ENCODE peak calls at places on chromosomes 7 and 10, in five cellular contexts. One of them, this sample, is unnamed.

GRCh38 chr10:13961096-13961495 is 369.6 kb downstream of the FRMD4A start:
- DNase-seq in astrocyte: peak
- DNase-seq in PC-9: no peak
- DNase-seq in GM23338: no peak
- DNase-seq in GM12878: no peak
- DNase-seq in this sample: no peak

GRCh38 chr7:101984997-101985645 is 167.7 kb downstream of the CUX1 start:
- DNase-seq in GM12878: no peak
- DNase-seq in astrocyte: no peak
- DNase-seq in GM23338: no peak
- DNase-seq in PC-9: no peak
- DNase-seq in this sample: peak

GRCh38 chr10:52280051-52280450 is 34.0 kb upstream of the DKK1 start:
- DNase-seq in GM12878: no peak
- DNase-seq in astrocyte: no peak
- DNase-seq in GM23338: no peak
- DNase-seq in PC-9: no peak
- DNase-seq in this sample: no peak

GRCh38 chr10:34813626-34814227 is 1.4 kb downstream of the PARD3 start:
- DNase-seq in GM12878: no peak
- DNase-seq in astrocyte: peak
- DNase-seq in PC-9: peak
- DNase-seq in GM23338: no peak
- DNase-seq in this sample: no peak

GRCh38 chr7:28405662-28406061 is 6.7 kb upstream of the CREB5 start:
- DNase-seq in GM12878: no peak
- DNase-seq in GM23338: no peak
- DNase-seq in astrocyte: peak
- DNase-seq in PC-9: peak
- DNase-seq in this sample: no peak

GRCh38 chr7:151759591-151760042 is 117.3 kb downstream of the PRKAG2 start:
- DNase-seq in astrocyte: peak
- DNase-seq in PC-9: peak
- DNase-seq in GM23338: peak
- DNase-seq in GM12878: no peak
- DNase-seq in this sample: no peak

GRCh38 chr7:146961617-146962016 is 845.0 kb downstream of the CNTNAP2 start:
- DNase-seq in astrocyte: peak
- DNase-seq in GM12878: no peak
- DNase-seq in GM23338: no peak
- DNase-seq in PC-9: peak
- DNase-seq in this sample: no peak

GRCh38 chr7:92837214-92837749 is 909 bp upstream of the CDK6 start:
- DNase-seq in GM12878: no peak
- DNase-seq in PC-9: no peak
- DNase-seq in astrocyte: peak
- DNase-seq in GM23338: no peak
- DNase-seq in this sample: no peak

GRCh38 chr10:34696423-34696822 is 118.7 kb downstream of the PARD3 start:
- DNase-seq in GM12878: no peak
- DNase-seq in PC-9: peak
- DNase-seq in GM23338: no peak
- DNase-seq in astrocyte: peak
- DNase-seq in this sample: no peak

GRCh38 chr10:37476285-37476684 is 350.9 kb downstream of the ANKRD30A start:
- DNase-seq in GM23338: no peak
- DNase-seq in PC-9: no peak
- DNase-seq in astrocyte: no peak
- DNase-seq in GM12878: no peak
- DNase-seq in this sample: no peak

GRCh38 chr10:21758239-21758638 is 224.2 kb downstream of the MLLT10 start:
- DNase-seq in GM12878: no peak
- DNase-seq in PC-9: no peak
- DNase-seq in GM23338: no peak
- DNase-seq in astrocyte: no peak
- DNase-seq in this sample: peak

DNA sequence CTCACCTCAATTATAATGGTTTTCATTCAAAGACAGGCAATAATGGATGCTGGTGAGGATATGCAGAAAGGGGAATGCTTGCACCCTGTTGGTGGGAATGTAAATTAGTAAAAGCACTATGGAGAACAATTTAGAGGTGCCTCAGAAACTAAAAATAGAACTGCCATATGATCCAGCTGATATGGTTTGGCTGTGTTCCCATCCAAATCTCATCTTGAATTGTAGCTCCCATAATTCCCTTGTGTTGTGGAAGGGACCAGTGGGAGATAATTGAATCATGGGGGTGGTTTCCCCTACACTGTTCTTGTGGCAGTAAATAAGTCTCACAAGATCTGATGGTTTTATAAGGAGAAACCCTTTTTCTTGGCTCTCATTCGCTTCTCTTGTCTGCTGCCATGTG is 87.7 kb downstream of the TES start:
- DNase-seq in GM23338: no peak
- DNase-seq in astrocyte: no peak
- DNase-seq in PC-9: no peak
- DNase-seq in GM12878: no peak
- DNase-seq in this sample: no peak
- H3K27ac ChIP-seq in GM23338: no peak
- H3K27ac ChIP-seq in astrocyte: no peak
- H3K27ac ChIP-seq in PC-9: no peak
- H3K27ac ChIP-seq in GM12878: no peak
- H3K27ac ChIP-seq in this sample: no peak

GRCh38 chr7:74590814-74591213 is 66.7 kb upstream of the GTF2I start:
- DNase-seq in GM12878: no peak
- DNase-seq in astrocyte: no peak
- DNase-seq in GM23338: no peak
- DNase-seq in PC-9: no peak
- DNase-seq in this sample: no peak

GRCh38 chr7:74586258-74587200 is 71.0 kb upstream of the GTF2I start:
- DNase-seq in GM23338: no peak
- DNase-seq in PC-9: no peak
- DNase-seq in GM12878: no peak
- DNase-seq in astrocyte: no peak
- DNase-seq in this sample: no peak

GRCh38 chr7:74584160-74584954 is 73.2 kb upstream of the GTF2I start:
- DNase-seq in PC-9: no peak
- DNase-seq in GM12878: no peak
- DNase-seq in astrocyte: no peak
- DNase-seq in GM23338: peak
- DNase-seq in this sample: no peak

GRCh38 chr7:74585844-74586243 is 71.7 kb upstream of the GTF2I start:
- DNase-seq in GM12878: no peak
- DNase-seq in GM23338: no peak
- DNase-seq in astrocyte: no peak
- DNase-seq in PC-9: no peak
- DNase-seq in this sample: no peak

DNA sequence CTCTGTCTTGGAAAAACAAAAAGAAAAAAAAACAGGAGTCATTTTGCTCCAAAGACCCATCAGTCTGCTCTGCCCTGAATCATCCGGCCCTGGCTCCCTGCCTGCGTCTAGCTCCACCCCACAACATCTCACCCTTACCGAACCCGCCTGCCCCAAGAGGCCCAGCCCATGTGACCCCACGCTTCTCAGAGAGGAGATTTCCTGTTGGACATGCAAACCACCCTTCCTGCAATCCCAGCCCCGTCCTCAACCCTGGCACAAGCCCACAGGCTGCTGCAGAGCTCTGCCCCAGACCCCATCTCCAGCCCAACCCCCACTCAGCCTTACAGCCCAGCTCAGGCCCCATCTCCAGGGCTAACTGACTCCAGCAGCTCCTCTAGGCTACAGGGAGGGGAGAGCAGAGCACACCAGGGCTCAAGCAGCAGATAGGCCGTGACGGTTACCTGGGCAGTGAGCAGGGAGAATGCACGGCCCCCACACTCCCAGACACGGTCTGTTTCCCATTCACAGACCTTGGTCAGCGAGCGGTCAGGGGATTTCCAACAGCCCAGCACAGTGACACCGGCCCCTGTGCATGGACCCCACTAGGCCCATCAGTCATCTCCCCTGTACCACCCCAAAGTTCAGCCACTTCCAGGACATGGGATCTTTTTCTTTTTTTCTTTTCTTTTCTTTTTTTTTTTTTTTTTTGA is 69.9 kb upstream of the GTF2I start:
- DNase-seq in astrocyte: peak
- DNase-seq in GM12878: peak
- DNase-seq in GM23338: peak
- DNase-seq in PC-9: peak
- DNase-seq in this sample: no peak
- TF ChIP-seq EZH2 in astrocyte: no peak
- TF ChIP-seq EZH2 in GM12878: no peak
- TF ChIP-seq EZH2 in GM23338: no peak
- TF ChIP-seq EZH2 in PC-9: no peak
- TF ChIP-seq EZH2 in this sample: no peak

DNA sequence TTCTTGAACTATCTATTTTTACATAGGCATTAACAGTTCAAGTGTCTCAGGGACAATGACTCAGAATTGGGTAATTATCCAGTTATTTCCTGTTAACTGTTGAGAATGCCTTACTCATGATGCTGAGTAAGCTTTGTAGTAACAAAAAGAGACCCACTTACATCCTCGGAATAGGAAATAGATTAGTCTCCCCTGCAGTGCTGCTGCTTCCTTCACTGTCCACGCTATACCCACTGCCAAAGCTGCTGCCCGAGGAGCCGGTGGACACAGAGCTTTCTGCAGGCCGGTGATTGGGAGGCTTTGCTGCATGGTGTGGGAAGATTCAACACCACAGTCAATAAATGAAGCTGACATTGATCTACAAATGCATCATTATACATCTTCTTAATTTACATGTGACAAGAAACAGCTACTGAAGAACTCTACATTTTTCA is 357.1 kb downstream of the PCLO start:
- DNase-seq in GM12878: no peak
- DNase-seq in PC-9: peak
- DNase-seq in GM23338: peak
- DNase-seq in astrocyte: peak
- DNase-seq in this sample: peak
- H3K4me3 ChIP-seq in GM12878: no peak
- H3K4me3 ChIP-seq in PC-9: peak
- H3K4me3 ChIP-seq in GM23338: no peak
- H3K4me3 ChIP-seq in astrocyte: peak
- H3K4me3 ChIP-seq in this sample: peak

GRCh38 chr10:10967502-10967901 is 50.2 kb upstream of the CELF2 start:
- DNase-seq in astrocyte: no peak
- DNase-seq in GM23338: no peak
- DNase-seq in PC-9: no peak
- DNase-seq in GM12878: no peak
- DNase-seq in this sample: no peak

GRCh38 chr10:10961078-10961477 is 56.6 kb upstream of the CELF2 start:
- DNase-seq in GM12878: no peak
- DNase-seq in PC-9: no peak
- DNase-seq in astrocyte: no peak
- DNase-seq in GM23338: no peak
- DNase-seq in this sample: no peak

GRCh38 chr10:10967029-10967428 is 50.6 kb upstream of the CELF2 start:
- DNase-seq in GM23338: no peak
- DNase-seq in astrocyte: no peak
- DNase-seq in PC-9: no peak
- DNase-seq in GM12878: no peak
- DNase-seq in this sample: no peak
- H3K27ac ChIP-seq in GM23338: no peak
- H3K27ac ChIP-seq in astrocyte: no peak
- H3K27ac ChIP-seq in PC-9: no peak
- H3K27ac ChIP-seq in GM12878: no peak
- H3K27ac ChIP-seq in this sample: no peak

DNA sequence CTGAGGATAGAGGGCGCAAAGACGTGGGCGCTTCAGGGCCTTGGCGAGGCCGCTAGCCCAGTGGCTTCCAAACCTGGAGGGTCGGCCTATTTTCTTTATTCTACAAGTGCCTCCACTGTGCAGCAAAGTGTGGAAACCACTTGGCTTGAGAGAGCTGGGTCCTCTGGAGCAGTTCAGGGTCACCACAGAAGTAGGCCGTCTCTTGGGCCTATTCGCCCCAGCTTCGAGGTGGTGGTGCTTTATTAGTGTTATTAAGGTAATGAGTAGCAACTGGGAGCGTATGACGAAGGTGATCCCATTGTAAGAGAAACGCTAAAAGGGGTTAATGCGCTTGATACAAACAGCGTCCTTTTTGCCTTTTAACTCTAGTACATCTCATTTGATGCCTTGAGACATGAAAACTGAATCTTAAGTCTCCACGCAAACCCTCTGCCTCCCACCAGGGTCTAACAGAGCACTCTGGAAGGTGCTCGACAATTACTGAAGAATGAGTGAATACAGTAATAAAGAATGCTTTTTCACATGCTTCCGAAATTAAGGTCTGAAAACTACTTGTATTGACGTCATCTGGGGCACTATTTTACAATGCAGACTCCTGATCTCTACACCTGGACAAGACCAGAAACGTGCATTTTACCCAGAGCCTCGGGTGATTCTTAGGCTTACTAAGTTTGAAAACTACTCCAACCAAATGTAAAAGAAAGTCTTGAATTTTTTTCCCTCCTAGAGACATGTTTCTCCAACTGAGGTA is 647 bp upstream of the GSAP start:
- DNase-seq in GM12878: no peak
- DNase-seq in astrocyte: no peak
- DNase-seq in GM23338: no peak
- DNase-seq in PC-9: no peak
- DNase-seq in this sample: no peak
- TF ChIP-seq EZH2 in GM12878: no peak
- TF ChIP-seq EZH2 in astrocyte: no peak
- TF ChIP-seq EZH2 in GM23338: no peak
- TF ChIP-seq EZH2 in PC-9: no peak
- TF ChIP-seq EZH2 in this sample: no peak

GRCh38 chr10:88080213-88080612 is 216.8 kb downstream of the PTEN start:
- DNase-seq in PC-9: no peak
- DNase-seq in GM12878: no peak
- DNase-seq in GM23338: peak
- DNase-seq in astrocyte: peak
- DNase-seq in this sample: no peak
- H3K4me3 ChIP-seq in PC-9: no peak
- H3K4me3 ChIP-seq in GM12878: peak
- H3K4me3 ChIP-seq in GM23338: no peak
- H3K4me3 ChIP-seq in astrocyte: no peak
- H3K4me3 ChIP-seq in this sample: no peak

DNA sequence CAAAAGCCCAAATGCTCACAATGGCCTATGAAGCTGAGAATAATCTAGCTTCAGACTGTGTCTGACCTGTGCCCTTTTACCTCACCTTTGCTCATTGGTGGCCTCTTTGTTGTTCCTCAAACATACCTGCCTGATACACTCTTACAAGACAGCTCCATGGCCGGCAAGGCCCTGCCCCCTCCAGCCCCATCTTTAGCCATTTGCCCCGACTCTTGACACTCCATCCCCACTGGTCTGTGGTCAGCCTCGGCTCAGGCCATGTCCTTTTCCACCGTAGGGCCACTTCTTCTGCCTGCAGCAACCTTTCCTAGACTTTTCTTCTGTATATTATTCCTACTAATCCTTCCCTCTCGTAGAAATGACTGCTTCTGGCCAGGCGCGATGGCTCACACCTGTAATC is 265.2 kb downstream of the RPS24 start:
- DNase-seq in GM12878: no peak
- DNase-seq in astrocyte: no peak
- DNase-seq in GM23338: no peak
- DNase-seq in PC-9: no peak
- DNase-seq in this sample: no peak
- H3K27ac ChIP-seq in GM12878: no peak
- H3K27ac ChIP-seq in astrocyte: no peak
- H3K27ac ChIP-seq in GM23338: no peak
- H3K27ac ChIP-seq in PC-9: no peak
- H3K27ac ChIP-seq in this sample: no peak

GRCh38 chr10:71964669-71965515 is 697 bp downstream of the CHST3 start:
- DNase-seq in GM23338: peak
- DNase-seq in astrocyte: peak
- DNase-seq in PC-9: peak
- DNase-seq in GM12878: no peak
- DNase-seq in this sample: no peak
- TF ChIP-seq EZH2 in GM23338: peak
- TF ChIP-seq EZH2 in astrocyte: no peak
- TF ChIP-seq EZH2 in PC-9: no peak
- TF ChIP-seq EZH2 in GM12878: no peak
- TF ChIP-seq EZH2 in this sample: no peak